ENCODE peak calls at places on chromosomes 3 and 15, in seven cellular contexts. X, R, A, W, D, F and Z are unnamed samples.
A peak's percentile ranks its signal among the peaks of the same experiment; 100 is the strongest.

GRCh38 chr3:184359610-184360009 is 1.8 kb downstream of the CLCN2 start:
- DNase-seq in F (no peak), A (no peak), W (no peak), D (no peak), R (no peak), X (no peak), Z (no peak)

GRCh38 chr3:174101244-174101643 is 703.7 kb downstream of the NLGN1 start:
- DNase-seq in A (no peak), F (no peak), R (peak; percentile 41), D (peak; percentile 69), W (peak; percentile 5), X (no peak), Z (no peak)

GRCh38 chr3:12964713-12965612 is 108.3 kb downstream of the IQSEC1 start:
- DNase-seq in F (no peak), W (no peak), A (no peak), D (no peak), X (no peak), R (no peak), Z (no peak)

GRCh38 chr15:63476229-63476632 is 28.2 kb upstream of the USP3 start:
- DNase-seq in A (no peak), W (peak; percentile 83), F (no peak), X (no peak), R (peak; percentile 99), D (peak; percentile 100), Z (peak; percentile 83)

GRCh38 chr3:169323580-169324453 is 339.7 kb downstream of the MECOM start:
- DNase-seq in R (no peak), D (peak; percentile 85), A (no peak), W (peak; percentile 84), F (no peak), X (no peak), Z (peak; percentile 44)

GRCh38 chr15:76075060-76075459 is 15.3 kb downstream of the TMEM266 start:
- DNase-seq in A (no peak), R (no peak), W (no peak), D (no peak), F (no peak), X (no peak), Z (no peak)

GRCh38 chr3:40042752-40043443 is 233.5 kb downstream of the MYRIP start:
- DNase-seq in A (no peak), X (no peak), F (no peak), W (peak; percentile 28), R (peak; percentile 1), D (no peak), Z (no peak)

GRCh38 chr3:155313303-155313702 is 19.8 kb upstream of the STRIT1 start:
- DNase-seq in R (no peak), F (no peak), A (no peak), W (no peak), D (no peak), X (no peak), Z (peak; percentile 71)

GRCh38 chr3:150370129-150370602 is 37.9 kb upstream of the TSC22D2 start:
- DNase-seq in X (peak; percentile 63), W (peak; percentile 87), R (peak; percentile 97), F (no peak), D (peak; percentile 97), A (peak; percentile 57), Z (peak; percentile 96)

GRCh38 chr3:111895079-111895478 is 36.0 kb downstream of the PHLDB2 start:
- DNase-seq in D (peak; percentile 76), F (no peak), X (no peak), W (peak; percentile 49), A (no peak), R (peak; percentile 70), Z (peak; percentile 59)

GRCh38 chr3:14472471-14473351 is 67.4 kb downstream of the GRIP2 start:
- DNase-seq in A (peak; percentile 55), W (peak; percentile 82), F (no peak), D (peak; percentile 92), X (no peak), R (peak; percentile 95), Z (peak; percentile 88)

GRCh38 chr15:96448923-96449322 is 118.4 kb downstream of the NR2F2 start:
- DNase-seq in W (no peak), F (no peak), A (no peak), R (no peak), X (no peak), D (no peak), Z (no peak)

GRCh38 chr15:77944002-77944867 is 133.3 kb downstream of the TBC1D2B start:
- DNase-seq in D (peak; percentile 56), X (peak; percentile 70), A (peak; percentile 91), F (peak; percentile 81), W (peak; percentile 82), R (peak; percentile 90), Z (peak; percentile 91)

GRCh38 chr3:52053307-52054304 is 2.8 kb downstream of the DUSP7 start:
- DNase-seq in W (no peak), X (no peak), D (peak; percentile 29), F (no peak), A (no peak), R (peak; percentile 52), Z (peak; percentile 38)

GRCh38 chr3:41681479-41681878 is 280.4 kb downstream of the ULK4 start:
- DNase-seq in W (peak; percentile 94), R (peak; percentile 96), A (no peak), D (peak; percentile 92), X (no peak), F (no peak), Z (peak; percentile 96)

GRCh38 chr3:27914199-27914598 is 192.1 kb upstream of the EOMES start:
- DNase-seq in D (no peak), X (peak; percentile 2), F (peak; percentile 53), R (no peak), W (peak; percentile 20), A (peak; percentile 52), Z (peak; percentile 68)

GRCh38 chr15:47507221-47507985 is 209.9 kb upstream of the SEMA6D start:
- DNase-seq in F (no peak), A (no peak), X (no peak), D (no peak), W (no peak), R (no peak), Z (no peak)

GRCh38 chr15:54789377-54789776 is 407.4 kb downstream of the RSL24D1 start:
- DNase-seq in W (no peak), D (no peak), R (no peak), A (no peak), F (no peak), X (no peak), Z (no peak)

GRCh38 chr3:138113309-138113708 is 2.1 kb downstream of the DZIP1L start:
- DNase-seq in F (no peak), W (no peak), R (peak; percentile 25), A (peak; percentile 48), X (no peak), D (no peak), Z (peak; percentile 94)

GRCh38 chr15:80188293-80188692 is 35.5 kb downstream of the FAH start:
- DNase-seq in R (no peak), A (no peak), F (no peak), W (no peak), D (no peak), X (peak; percentile 21), Z (peak; percentile 8)

GRCh38 chr15:39028069-39028468 is 463.5 kb upstream of the RASGRP1 start:
- DNase-seq in X (no peak), R (peak; percentile 26), D (peak; percentile 78), W (no peak), A (no peak), F (no peak), Z (no peak)

GRCh38 chr3:140898340-140899180 is 43.1 kb upstream of the SLC25A36 start:
- DNase-seq in D (peak; percentile 87), A (no peak), W (peak; percentile 80), X (peak; percentile 23), R (peak; percentile 77), F (no peak), Z (peak; percentile 73)

GRCh38 chr3:128484404-128485282 is 8.4 kb downstream of the GATA2 start:
- DNase-seq in W (peak; percentile 62), F (no peak), A (peak; percentile 53), X (no peak), R (no peak), D (no peak), Z (peak; percentile 69)

GRCh38 chr15:48041454-48041853 is 79.3 kb upstream of the SLC24A5 start:
- DNase-seq in F (no peak), D (no peak), R (no peak), X (no peak), W (no peak), A (no peak), Z (no peak)

GRCh38 chr3:71202848-71203390 is 380.6 kb downstream of the FOXP1 start:
- DNase-seq in D (no peak), R (no peak), F (no peak), W (no peak), X (no peak), A (no peak), Z (no peak)

GRCh38 chr15:98996169-98996568 is 11.4 kb downstream of the PGPEP1L start:
- DNase-seq in W (no peak), R (no peak), X (no peak), A (no peak), D (no peak), F (no peak), Z (no peak)

GRCh38 chr15:89750560-89751542 is at the start of gene MESP1:
- DNase-seq in W (peak; percentile 96), X (peak; percentile 91), A (peak; percentile 95), F (peak; percentile 93), R (peak; percentile 91), D (peak; percentile 87), Z (peak; percentile 95)
- H2BK120ac ChIP-seq in W (peak within 1 kb of the TSS; percentile 8), X (no peak within 1 kb of the TSS), A (no peak within 1 kb of the TSS), F (no peak within 1 kb of the TSS), R (peak within 1 kb of the TSS; percentile 55), D (no peak within 1 kb of the TSS), Z (no peak within 1 kb of the TSS)

GRCh38 chr15:72935521-72935920 is 116.7 kb upstream of the NEO1 start:
- DNase-seq in F (no peak), W (no peak), R (no peak), A (no peak), X (no peak), D (no peak), Z (no peak)

GRCh38 chr15:72934006-72934405 is 118.3 kb upstream of the NEO1 start:
- DNase-seq in W (no peak), A (no peak), X (no peak), D (peak; percentile 21), F (no peak), R (no peak), Z (no peak)

GRCh38 chr15:72934921-72935320 is 117.3 kb upstream of the NEO1 start:
- DNase-seq in F (no peak), A (no peak), D (peak; percentile 59), X (no peak), W (no peak), R (peak; percentile 7), Z (no peak)

GRCh38 chr15:72936237-72936636 is 116.0 kb upstream of the NEO1 start:
- DNase-seq in R (no peak), A (no peak), D (no peak), X (no peak), W (no peak), F (no peak), Z (no peak)

GRCh38 chr15:72936691-72937679 is 115.3 kb upstream of the NEO1 start:
- DNase-seq in W (no peak), X (no peak), D (no peak), A (no peak), F (no peak), R (no peak), Z (no peak)
- H2BK120ac ChIP-seq in W (no peak overlapping the region), X (no peak overlapping the region), D (no peak overlapping the region), A (no peak overlapping the region), F (no peak overlapping the region), R (no peak overlapping the region), Z (no peak overlapping the region)

GRCh38 chr3:17115186-17115585 is 230.4 kb downstream of the PLCL2 start:
- DNase-seq in W (peak; percentile 31), R (no peak), D (no peak), X (no peak), A (no peak), F (peak; percentile 26), Z (no peak)
- H2BK120ac ChIP-seq in W (no peak overlapping the region), R (no peak overlapping the region), D (no peak overlapping the region), X (no peak overlapping the region), A (no peak overlapping the region), F (no peak overlapping the region), Z (no peak overlapping the region)

GRCh38 chr3:67375961-67376360 is 278.5 kb downstream of the SUCLG2 start:
- DNase-seq in X (no peak), W (no peak), F (no peak), R (no peak), A (no peak), D (no peak), Z (no peak)
- H2BK120ac ChIP-seq in X (no peak overlapping the region), W (no peak overlapping the region), F (no peak overlapping the region), R (no peak overlapping the region), A (no peak overlapping the region), D (no peak overlapping the region), Z (no peak overlapping the region)